ENCODE peak calls at places on chromosomes 1 and 21, in five cellular contexts. G is IMR-90, Y is mesenchymal stem cell, H is H1, O is neuronal stem cell. A is an unnamed sample.

GRCh38 chr1:41501581-41501980 is 17.1 kb upstream of the EDN2 start:
- DNase-seq in G (no peak), Y (no peak), H (no peak), O (no peak), A (no peak)

GRCh38 chr1:4170548-4170947 is 270.5 kb upstream of the C1orf174 start:
- DNase-seq in G (no peak), Y (no peak), H (no peak), O (no peak), A (no peak)

GRCh38 chr1:21069549-21069948 is 107.1 kb downstream of the EIF4G3 start:
- DNase-seq in G (peak), Y (peak), H (no peak), O (no peak), A (peak)

GRCh38 chr1:91120421-91120820 is 98.6 kb upstream of the ZNF644 start:
- DNase-seq in G (no peak), Y (no peak), H (no peak), O (no peak), A (peak)

GRCh38 chr1:200907611-200908097 is 13.0 kb downstream of the INAVA start:
- DNase-seq in G (no peak), Y (no peak), H (no peak), O (no peak), A (no peak)

GRCh38 chr21:34775793-34776192 is 107.0 kb downstream of the CLIC6 start:
- DNase-seq in G (no peak), Y (no peak), H (no peak), O (no peak), A (peak)

GRCh38 chr1:12711421-12712005 is 4.4 kb upstream of the AADACL3 start:
- DNase-seq in G (no peak), Y (no peak), H (no peak), O (no peak), A (peak)

GRCh38 chr1:41939194-41939593 is 20.5 kb upstream of the HIVEP3 start:
- DNase-seq in G (no peak), Y (no peak), H (no peak), O (no peak), A (no peak)

GRCh38 chr1:176517484-176517883 is 54.5 kb downstream of the PAPPA2 start:
- DNase-seq in G (no peak), Y (peak), H (no peak), O (no peak), A (peak)

GRCh38 chr1:34781071-34781843 is at the start of gene GJB3:
- DNase-seq in G (no peak), Y (no peak), H (no peak), O (no peak), A (peak)

GRCh38 chr1:147110434-147110833 is 61.8 kb downstream of the PRKAB2 start:
- DNase-seq in G (no peak), Y (no peak), H (no peak), O (no peak), A (no peak)

GRCh38 chr1:175708787-175709186 is 34.6 kb downstream of the TNR start:
- DNase-seq in G (no peak), Y (peak), H (no peak), O (no peak), A (no peak)

GRCh38 chr1:93328809-93329477 is 16.8 kb upstream of the DR1 start:
- DNase-seq in G (peak), Y (peak), H (no peak), O (no peak), A (no peak)

GRCh38 chr1:179016694-179017382 is 8.9 kb upstream of the FAM20B start:
- DNase-seq in G (peak), Y (peak), H (no peak), O (no peak), A (no peak)

DNA sequence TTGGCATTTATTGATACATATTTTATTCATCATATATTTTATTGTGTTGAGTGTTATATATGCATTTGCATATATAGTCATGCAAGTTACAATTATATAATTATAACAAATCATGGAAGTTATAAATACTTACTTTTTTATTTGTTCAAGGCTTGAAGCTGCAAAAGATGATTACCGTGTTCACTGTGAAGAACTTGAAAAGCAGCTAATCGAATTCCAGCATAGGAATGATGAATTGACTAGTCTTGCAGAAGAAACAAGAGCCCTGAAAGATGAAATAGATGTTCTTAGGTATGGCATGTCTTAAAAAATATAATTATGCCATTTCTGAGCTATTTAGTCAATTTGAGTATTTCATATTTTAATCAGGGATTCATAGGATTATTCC is 32.1 kb downstream of the HOOK1 start:
- DNase-seq in G (no peak), Y (no peak), H (no peak), O (no peak), A (no peak)
- H3K4me3 ChIP-seq in G (no peak), Y (no peak), H (no peak), O (no peak), A (no peak)

GRCh38 chr1:160808289-160808688 is 12.3 kb downstream of the LY9 start:
- DNase-seq in G (no peak), Y (no peak), H (no peak), O (no peak), A (no peak)

GRCh38 chr1:160814316-160814715 is 18.3 kb downstream of the LY9 start:
- DNase-seq in G (no peak), Y (no peak), H (no peak), O (no peak), A (no peak)

GRCh38 chr1:160810486-160810885 is 14.5 kb downstream of the LY9 start:
- DNase-seq in G (no peak), Y (no peak), H (no peak), O (no peak), A (peak)

GRCh38 chr1:160813215-160813614 is 17.2 kb downstream of the LY9 start:
- DNase-seq in G (no peak), Y (no peak), H (no peak), O (no peak), A (peak)

DNA sequence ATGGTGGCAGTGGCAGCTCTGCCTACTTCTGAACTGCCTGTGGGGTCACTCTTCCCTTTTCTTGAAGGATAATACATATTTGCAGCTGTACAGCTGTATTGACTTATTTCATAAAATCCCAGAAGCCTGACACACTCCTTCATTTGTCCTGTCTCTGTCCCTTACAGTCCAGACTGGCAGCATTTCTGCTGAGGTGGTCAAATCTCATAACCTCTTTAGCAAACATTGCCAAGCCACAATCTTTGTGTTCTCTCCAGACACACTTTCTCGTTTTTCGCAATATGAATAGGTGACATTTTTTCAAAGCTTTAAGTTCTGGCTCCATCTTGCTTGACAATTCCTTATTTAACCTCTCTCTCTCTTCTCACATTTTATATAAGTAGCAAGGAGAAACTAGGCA is 15.2 kb downstream of the LY9 start:
- DNase-seq in G (no peak), Y (no peak), H (no peak), O (no peak), A (no peak)
- H2BK15ac ChIP-seq in G (no peak), Y (no peak), H (no peak), O (no peak), A (no peak)

GRCh38 chr1:150366416-150367296 is 2.7 kb downstream of the RPRD2 start:
- DNase-seq in G (peak), Y (peak), H (no peak), O (no peak), A (peak)
- H3K4me3 ChIP-seq in G (peak), Y (no peak), H (peak), O (no peak), A (no peak)

DNA sequence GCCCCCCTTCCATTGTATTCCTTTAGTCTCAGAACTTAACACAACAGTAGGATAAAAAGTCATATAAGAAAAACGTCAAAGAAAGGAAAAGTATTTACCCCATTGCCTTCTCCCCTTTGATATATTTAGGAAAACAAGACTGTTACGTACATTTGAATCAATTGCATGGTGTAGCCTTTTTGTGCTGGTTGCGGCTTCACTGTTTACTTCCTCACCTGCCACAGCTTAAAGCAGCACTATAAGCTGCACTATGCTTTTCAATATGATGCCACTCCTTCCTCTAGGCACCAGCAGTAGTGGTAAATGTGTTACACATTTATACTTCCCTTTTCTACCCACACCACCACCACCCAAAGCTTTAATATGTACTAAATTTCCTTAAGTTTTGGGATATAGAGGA is 111.1 kb downstream of the ATP1B1 start:
- DNase-seq in G (no peak), Y (no peak), H (no peak), O (no peak), A (no peak)
- H2BK15ac ChIP-seq in G (no peak), Y (no peak), H (no peak), O (no peak), A (no peak)